ENCODE peak calls at places on chromosome 22, in five cellular contexts. Y, G, I, W and P are unnamed samples.

GRCh38 chr22:39341179-39341578 is 8.6 kb upstream of the SYNGR1 start:
- DNase-seq in Y (no peak), G (no peak), I (no peak), W (no peak), P (no peak)

GRCh38 chr22:19576460-19577421 is 52.5 kb upstream of the CLDN5 start:
- DNase-seq in Y (no peak), G (peak; percentile 30), I (no peak), W (peak; percentile 27), P (peak; percentile 55)

GRCh38 chr22:25067851-25068421 is 115.4 kb downstream of the KIAA1671 start:
- DNase-seq in Y (peak; percentile 58), G (no peak), I (peak; percentile 73), W (no peak), P (no peak)

GRCh38 chr22:47567741-47568140 is 805.3 kb downstream of the TBC1D22A start:
- DNase-seq in Y (no peak), G (no peak), I (no peak), W (no peak), P (no peak)

GRCh38 chr22:25396615-25397200 is 167.8 kb upstream of the GRK3 start:
- DNase-seq in Y (no peak), G (no peak), I (no peak), W (no peak), P (no peak)

GRCh38 chr22:31103899-31104694 is 3.3 kb downstream of the SELENOM start:
- DNase-seq in Y (peak; percentile 61), G (no peak), I (no peak), W (no peak), P (no peak)

GRCh38 chr22:50530857-50531545 is 1.2 kb upstream of the TYMP start:
- DNase-seq in Y (peak; percentile 87), G (peak; percentile 87), I (peak; percentile 93), W (peak; percentile 80), P (peak; percentile 64)

GRCh38 chr22:42745118-42745517 is 24.4 kb upstream of the A4GALT start:
- DNase-seq in Y (no peak), G (no peak), I (no peak), W (no peak), P (peak; percentile 67)

GRCh38 chr22:27212617-27213177 is 555.3 kb downstream of the MIAT start:
- DNase-seq in Y (peak; percentile 95), G (peak; percentile 44), I (peak; percentile 62), W (peak; percentile 37), P (peak; percentile 100)

GRCh38 chr22:22926359-22927195 is 39.0 kb downstream of the IGLL5 start:
- DNase-seq in Y (no peak), G (peak; percentile 38), I (no peak), W (no peak), P (no peak)

GRCh38 chr22:23202812-23203451 is 22.6 kb downstream of the BCR start:
- DNase-seq in Y (no peak), G (no peak), I (no peak), W (no peak), P (no peak)

GRCh38 chr22:45997077-45997774 is 20.3 kb upstream of the WNT7B start:
- DNase-seq in Y (peak; percentile 90), G (peak; percentile 48), I (peak; percentile 96), W (peak; percentile 62), P (peak; percentile 94)

GRCh38 chr22:35070451-35071093 is 4.6 kb downstream of the ISX start:
- DNase-seq in Y (no peak), G (no peak), I (no peak), W (no peak), P (no peak)

GRCh38 chr22:30097861-30098260 is 17.6 kb downstream of the HORMAD2 start:
- DNase-seq in Y (no peak), G (no peak), I (no peak), W (no peak), P (peak; percentile 50)

GRCh38 chr22:25564979-25565677 is 653 bp downstream of the GRK3 start:
- DNase-seq in Y (peak; percentile 30), G (peak; percentile 84), I (peak; percentile 59), W (peak; percentile 64), P (no peak)

GRCh38 chr22:28711820-28712777 is 29.5 kb downstream of the CHEK2 start:
- DNase-seq in Y (peak; percentile 22), G (peak; percentile 75), I (no peak), W (no peak), P (peak; percentile 96)

GRCh38 chr22:39962071-39962470 is 1.9 kb downstream of the TMA7B start:
- DNase-seq in Y (no peak), G (no peak), I (no peak), W (no peak), P (peak; percentile 45)

GRCh38 chr22:18059473-18059872 is 18.3 kb upstream of the PEX26 start:
- DNase-seq in Y (no peak), G (no peak), I (no peak), W (no peak), P (no peak)
- H3K27ac ChIP-seq in Y (no peak overlapping the region), G (no peak overlapping the region), I (no peak overlapping the region), W (no peak overlapping the region), P (no peak overlapping the region)

GRCh38 chr22:41043727-41044126 is 48.7 kb upstream of the EP300 start:
- DNase-seq in Y (no peak), G (no peak), I (no peak), W (no peak), P (no peak)

GRCh38 chr22:41052661-41053490 is 39.5 kb upstream of the EP300 start:
- DNase-seq in Y (no peak), G (peak; percentile 16), I (no peak), W (no peak), P (peak; percentile 73)

GRCh38 chr22:41050873-41051272 is 41.5 kb upstream of the EP300 start:
- DNase-seq in Y (no peak), G (no peak), I (no peak), W (no peak), P (no peak)

GRCh38 chr22:41047741-41048140 is 44.7 kb upstream of the EP300 start:
- DNase-seq in Y (no peak), G (no peak), I (no peak), W (no peak), P (no peak)

DNA sequence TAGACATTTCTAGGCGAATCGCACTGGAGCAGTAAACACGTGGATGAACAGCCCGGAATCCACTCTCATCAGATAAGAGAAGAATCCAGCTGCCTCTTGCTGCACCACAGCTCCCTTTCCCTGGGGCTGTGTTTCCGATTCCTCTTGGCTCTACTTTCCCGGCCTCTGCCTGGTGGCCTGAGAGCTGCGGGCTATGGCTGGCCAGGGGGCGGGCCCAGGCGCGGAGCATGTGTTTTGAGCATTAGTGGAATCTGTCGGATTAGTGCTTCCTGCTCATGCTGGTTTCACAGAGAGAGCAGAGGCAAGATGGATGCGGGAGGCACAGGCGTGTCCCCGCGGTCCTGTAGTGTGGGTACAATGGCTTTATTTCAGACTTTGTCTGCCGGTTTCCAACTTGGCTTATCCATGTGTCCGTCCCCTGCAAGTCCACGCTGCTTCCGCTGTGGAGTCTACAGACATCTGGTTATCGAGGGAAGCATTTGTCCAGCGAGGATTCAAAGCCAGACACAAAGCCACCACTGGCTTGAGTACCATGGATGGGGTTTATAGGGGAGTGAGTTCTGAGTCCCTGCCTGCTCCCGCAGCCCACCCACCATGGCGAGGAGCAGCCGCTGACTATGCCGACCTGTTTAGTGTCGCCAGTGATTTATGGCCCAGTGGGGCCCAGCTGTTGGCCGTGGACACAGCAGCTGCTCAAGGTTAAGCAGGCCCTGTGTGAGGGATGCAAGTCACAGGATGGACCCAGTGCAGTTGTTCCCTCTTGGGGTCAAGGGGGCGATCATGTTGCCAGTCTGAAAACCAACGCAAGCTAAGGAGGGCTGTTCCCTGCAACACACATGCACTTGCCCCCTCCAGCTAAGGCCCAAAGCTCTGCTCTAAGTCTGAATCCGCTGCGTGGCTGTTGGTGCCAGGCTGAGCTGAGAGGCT is 43.3 kb upstream of the EP300 start:
- DNase-seq in Y (peak; percentile 75), G (peak; percentile 85), I (peak; percentile 88), W (peak; percentile 74), P (peak; percentile 73)
- H3K27ac ChIP-seq in Y (peak overlapping the region; percentile 55), G (no peak overlapping the region), I (peak overlapping the region; percentile 62), W (no peak overlapping the region), P (no peak overlapping the region)

DNA sequence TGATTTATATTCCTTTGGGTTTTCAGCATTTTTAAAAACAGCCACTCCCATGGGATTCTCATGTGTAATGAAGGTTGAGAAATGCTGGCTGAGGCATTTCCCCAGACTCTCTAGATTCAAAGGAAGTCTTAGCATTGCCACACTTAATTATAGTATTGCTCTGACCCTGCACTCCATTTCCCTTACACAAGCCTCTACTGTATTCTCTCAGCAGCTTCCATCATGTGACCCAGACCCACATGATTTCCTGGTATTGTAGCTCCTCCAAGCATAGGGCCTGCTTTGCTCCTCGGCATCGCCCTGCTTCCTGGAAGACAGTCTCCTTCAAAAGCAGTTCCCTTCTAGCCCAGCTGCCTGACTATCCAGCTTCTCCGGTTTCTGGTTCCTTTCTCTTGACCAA is 261.5 kb downstream of the LARGE1 start:
- DNase-seq in Y (peak; percentile 83), G (no peak), I (peak; percentile 56), W (no peak), P (no peak)
- H3K27ac ChIP-seq in Y (peak overlapping the region; percentile 36), G (no peak overlapping the region), I (peak overlapping the region; percentile 32), W (no peak overlapping the region), P (no peak overlapping the region)

GRCh38 chr22:36486619-36487384 is 5.4 kb upstream of the TXN2 start:
- DNase-seq in Y (no peak), G (peak; percentile 73), I (no peak), W (peak; percentile 77), P (no peak)
- H3K27ac ChIP-seq in Y (no peak overlapping the region), G (no peak overlapping the region), I (no peak overlapping the region), W (no peak overlapping the region), P (no peak overlapping the region)

DNA sequence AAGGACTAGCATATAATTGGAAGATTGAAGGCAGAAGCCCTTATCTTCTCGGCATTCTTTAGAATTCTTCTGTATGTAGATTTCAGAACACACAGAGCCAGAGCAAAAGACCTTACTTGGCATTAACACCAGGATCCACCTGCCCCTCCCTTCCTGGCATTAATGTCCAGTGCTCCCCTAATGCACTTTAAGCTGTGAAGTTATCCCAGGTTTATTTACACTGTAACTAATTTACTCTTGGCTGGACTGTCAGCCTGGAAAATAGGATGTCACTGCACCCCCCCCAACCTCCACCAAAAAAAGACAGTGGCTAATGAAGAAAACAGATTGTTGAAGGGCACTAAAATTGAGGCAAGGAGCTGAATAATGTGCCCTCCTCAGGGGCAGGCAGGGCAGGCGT is 30.1 kb downstream of the TIMP3 start:
- DNase-seq in Y (no peak), G (no peak), I (no peak), W (no peak), P (no peak)
- H3K27ac ChIP-seq in Y (peak overlapping the region; percentile 28), G (no peak overlapping the region), I (no peak overlapping the region), W (no peak overlapping the region), P (no peak overlapping the region)

DNA sequence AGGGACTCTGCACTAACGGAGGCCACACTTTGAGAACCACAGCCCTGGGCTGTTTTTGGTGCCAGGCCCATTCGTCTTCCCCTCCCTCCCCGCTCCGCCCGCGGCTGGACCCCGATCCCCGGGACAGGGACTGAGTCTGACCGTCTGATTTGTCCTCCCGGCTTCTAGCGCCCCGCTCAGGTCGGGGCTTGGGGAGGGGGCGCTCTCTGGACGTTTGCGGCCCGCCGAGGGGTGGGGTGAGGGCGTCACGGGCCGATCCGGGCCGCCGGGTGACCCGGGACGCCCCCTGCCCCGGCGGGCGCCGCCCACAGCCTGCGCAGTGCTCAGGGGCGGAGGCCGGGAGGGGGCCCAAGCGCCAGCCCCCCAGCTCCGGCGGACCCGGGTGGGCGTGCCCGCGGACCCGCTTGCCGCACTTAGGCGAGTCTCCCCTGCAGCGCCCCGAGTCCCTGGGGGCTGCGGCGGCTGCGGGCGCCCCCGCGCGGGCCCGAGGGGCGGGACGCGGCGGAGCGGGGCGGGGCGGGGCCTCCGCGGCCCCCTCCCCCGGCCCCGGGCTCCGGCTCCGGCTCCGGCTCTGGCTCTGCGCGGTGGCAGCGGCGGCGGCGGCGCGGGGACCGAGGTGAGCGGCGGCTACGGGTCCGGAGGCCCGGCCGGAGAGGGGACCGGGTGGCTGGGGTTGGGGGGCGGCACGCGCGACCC is 33.7 kb upstream of the PRR5 start:
- DNase-seq in Y (no peak), G (no peak), I (peak; percentile 53), W (peak; percentile 86), P (no peak)
- H3K27ac ChIP-seq in Y (peak overlapping the region; percentile 50), G (no peak overlapping the region), I (no peak overlapping the region), W (no peak overlapping the region), P (no peak overlapping the region)